ENCODE peak calls at places on chromosomes 12 and 14, in four cellular contexts. S is neuronal stem cell, J is fibroblast of the aortic adventitia, K is germinal center. T is an unnamed sample.

GRCh38 chr12:57239587-57240068 is 10.1 kb downstream of the SHMT2 start:
- DNase-seq in S (no peak), J (no peak), K (no peak), T (no peak)

GRCh38 chr12:31722580-31722979 is 6.2 kb downstream of the AMN1 start:
- DNase-seq in S (no peak), J (no peak), K (no peak), T (no peak)

GRCh38 chr14:46322730-46323425 is 328.7 kb downstream of the RPL10L start:
- DNase-seq in S (no peak), J (no peak), K (no peak), T (no peak)

GRCh38 chr12:3273409-3273853 is 196.3 kb downstream of the TSPAN9 start:
- DNase-seq in S (no peak), J (no peak), K (no peak), T (no peak)

GRCh38 chr12:50221228-50222008 is 54.2 kb upstream of the CERS5 start:
- DNase-seq in S (peak; percentile 21), J (peak; percentile 98), K (no peak), T (peak; percentile 59)

GRCh38 chr12:108803428-108804105 is 53.8 kb downstream of the SSH1 start:
- DNase-seq in S (peak; percentile 79), J (peak; percentile 97), K (peak; percentile 83), T (peak; percentile 85)

GRCh38 chr12:119036878-119037493 is 55.6 kb downstream of the SRRM4 start:
- DNase-seq in S (peak; percentile 49), J (no peak), K (peak; percentile 28), T (peak; percentile 17)

GRCh38 chr14:61197416-61197815 is 83.7 kb downstream of the TMEM30B start:
- DNase-seq in S (no peak), J (no peak), K (no peak), T (no peak)

GRCh38 chr12:95943231-95943842 is at the start of gene AMDHD1:
- DNase-seq in S (peak; percentile 57), J (peak; percentile 32), K (peak; percentile 74), T (peak; percentile 54)

GRCh38 chr14:94633116-94633515 is 20.9 kb downstream of the SERPINA3 start:
- DNase-seq in S (no peak), J (no peak), K (no peak), T (no peak)

GRCh38 chr14:73786942-73787759 is 64.5 kb upstream of the PTGR2 start:
- DNase-seq in S (no peak), J (peak; percentile 37), K (peak; percentile 67), T (no peak)

GRCh38 chr14:61891251-61891650 is 129.0 kb downstream of the SNAPC1 start:
- DNase-seq in S (peak; percentile 8), J (peak; percentile 2), K (no peak), T (no peak)

GRCh38 chr12:96710127-96710745 is 196.8 kb upstream of the NEDD1 start:
- DNase-seq in S (no peak), J (no peak), K (no peak), T (peak; percentile 21)

GRCh38 chr12:57110189-57111045 is 745 bp downstream of the STAT6 start:
- DNase-seq in S (no peak), J (peak; percentile 50), K (peak; percentile 68), T (peak; percentile 47)

GRCh38 chr14:63473194-63473788 is 69.9 kb downstream of the PPP2R5E start:
- DNase-seq in S (no peak), J (peak; percentile 33), K (no peak), T (peak; percentile 17)

GRCh38 chr14:53180272-53181221 is 27.4 kb upstream of the DDHD1 start:
- DNase-seq in S (peak; percentile 21), J (peak; percentile 22), K (no peak), T (peak; percentile 9)

GRCh38 chr12:1993341-1993740 is 10.9 kb downstream of the DCP1B start:
- DNase-seq in S (no peak), J (peak; percentile 86), K (no peak), T (peak; percentile 50)

GRCh38 chr12:104282109-104282508 is 21.4 kb upstream of the EID3 start:
- DNase-seq in S (no peak), J (peak; percentile 79), K (no peak), T (no peak)

GRCh38 chr12:68310370-68310769 is 21.8 kb downstream of the MDM1 start:
- DNase-seq in S (no peak), J (peak; percentile 68), K (no peak), T (no peak)

GRCh38 chr12:71476513-71476912 is 36.9 kb downstream of the LGR5 start:
- DNase-seq in S (no peak), J (peak; percentile 88), K (no peak), T (no peak)